ENCODE peak calls at places on chromosome 1, in five cellular contexts. T is A549, S is HepG2, B is H1, Q is K562. D is an unnamed sample.

GRCh38 chr1:228071839-228072657 is 10.5 kb upstream of the ARF1 start:
- DNase-seq in B (no peak), Q (no peak), S (no peak), T (no peak), D (no peak)

GRCh38 chr1:97647776-97648175 is 273.1 kb downstream of the DPYD start:
- DNase-seq in T (no peak), B (no peak), S (no peak), Q (no peak), D (no peak)

GRCh38 chr1:234851450-234852438 is 241.8 kb upstream of the IRF2BP2 start:
- DNase-seq in Q (peak), S (no peak), T (no peak), B (no peak), D (no peak)

GRCh38 chr1:93715529-93716126 is 34.0 kb upstream of the BCAR3 start:
- DNase-seq in S (no peak), Q (peak), B (no peak), T (no peak), D (no peak)

GRCh38 chr1:95614197-95614596 is 380.2 kb downstream of the RWDD3 start:
- DNase-seq in S (no peak), T (no peak), Q (no peak), B (no peak), D (no peak)

GRCh38 chr1:93000751-93001175 is 39.5 kb upstream of the DIPK1A start:
- DNase-seq in Q (no peak), T (no peak), S (no peak), B (no peak), D (no peak)

GRCh38 chr1:164836614-164837018 is 277.6 kb downstream of the PBX1 start:
- DNase-seq in Q (no peak), T (no peak), S (no peak), B (no peak), D (no peak)

GRCh38 chr1:233340031-233340555 is 12.6 kb downstream of the MAP3K21 start:
- DNase-seq in Q (no peak), S (no peak), T (no peak), B (no peak), D (no peak)

GRCh38 chr1:208835082-208835467 is 590.9 kb upstream of the PLXNA2 start:
- DNase-seq in S (no peak), T (no peak), Q (no peak), B (no peak), D (no peak)

GRCh38 chr1:169590932-169591331 is 4.7 kb upstream of the F5 start:
- DNase-seq in Q (no peak), T (no peak), B (no peak), S (no peak), D (no peak)

GRCh38 chr1:53825306-53825705 is 12.8 kb downstream of the NDC1 start:
- DNase-seq in Q (no peak), S (no peak), T (no peak), B (no peak), D (no peak)

GRCh38 chr1:40270152-40270834 is 12.3 kb downstream of the ZMPSTE24 start:
- DNase-seq in S (no peak), B (no peak), T (no peak), Q (no peak), D (no peak)

GRCh38 chr1:197998110-197998509 is 80.9 kb downstream of the LHX9 start:
- DNase-seq in Q (peak), B (peak), S (no peak), T (no peak), D (no peak)

GRCh38 chr1:162847839-162848453 is 13.0 kb downstream of the CCDC190 start:
- DNase-seq in S (peak), T (peak), Q (peak), B (peak), D (no peak)

GRCh38 chr1:22332795-22333499 is 118.7 kb upstream of the ZBTB40 start:
- DNase-seq in Q (peak), S (no peak), T (peak), B (no peak), D (peak)

GRCh38 chr1:184387871-184388670 is 1.2 kb downstream of the C1orf21 start:
- DNase-seq in S (no peak), Q (no peak), T (no peak), B (no peak), D (no peak)

GRCh38 chr1:246214708-246215504 is 292.2 kb downstream of the SMYD3 start:
- DNase-seq in Q (peak), S (no peak), T (no peak), B (no peak), D (peak)

GRCh38 chr1:42963378-42964005 is 4.8 kb upstream of the SLC2A1 start:
- DNase-seq in Q (peak), T (peak), B (no peak), S (peak), D (no peak)

GRCh38 chr1:170586321-170586855 is 54.4 kb downstream of the GORAB start:
- DNase-seq in B (no peak), S (no peak), Q (no peak), T (no peak), D (no peak)

GRCh38 chr1:224380003-224380402 is 23.3 kb downstream of the CNIH4 start:
- DNase-seq in B (no peak), S (no peak), T (no peak), Q (no peak), D (peak)

GRCh38 chr1:28302247-28302646 is 26.6 kb upstream of the MED18 start:
- DNase-seq in Q (no peak), T (no peak), S (no peak), B (no peak), D (no peak)

GRCh38 chr1:97781762-97782337 is 139.0 kb downstream of the DPYD start:
- DNase-seq in T (no peak), B (no peak), Q (no peak), S (no peak), D (no peak)

GRCh38 chr1:90707363-90707710 is 9.8 kb downstream of the BARHL2 start:
- DNase-seq in T (peak), Q (peak), B (peak), S (peak), D (no peak)

GRCh38 chr1:32464716-32465540 is at the start of gene ZBTB8B:
- DNase-seq in B (peak), T (peak), S (peak), Q (no peak), D (no peak)

DNA sequence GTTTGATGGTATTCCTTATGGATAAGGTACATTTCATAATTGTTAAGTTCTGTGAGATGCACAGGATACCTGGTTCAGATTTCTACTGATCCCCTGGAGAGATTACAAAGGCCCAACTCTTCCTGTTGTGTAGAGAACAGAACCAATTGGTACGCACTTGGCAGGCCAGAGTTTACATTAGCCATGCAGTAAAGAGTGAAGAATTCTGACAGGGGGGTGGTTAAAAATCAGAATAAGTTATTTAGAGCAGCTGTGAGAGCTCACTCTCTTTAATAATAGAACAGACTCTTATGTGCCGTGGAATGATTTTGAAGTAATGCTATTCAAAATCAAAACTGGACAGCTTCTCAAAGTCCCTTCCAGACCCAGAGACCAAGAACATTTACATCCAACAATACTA is 4.2 kb downstream of the USP24 start:
- DNase-seq in T (no peak), Q (no peak), S (no peak), B (no peak), D (no peak)
- TF ChIP-seq KDM1A in T (no peak), Q (no peak), S (no peak), B (no peak), D (no peak)

GRCh38 chr1:160954158-160955104 is at the start of gene ITLN2:
- DNase-seq in S (peak), Q (peak), B (peak), T (peak), D (peak)
- TF ChIP-seq KDM1A in S (no peak), Q (no peak), B (no peak), T (no peak), D (no peak)

GRCh38 chr1:7989762-7990428 is 28.4 kb downstream of the PARK7 start:
- DNase-seq in T (no peak), B (no peak), Q (no peak), S (no peak), D (no peak)
- TF ChIP-seq KDM1A in T (no peak), B (no peak), Q (no peak), S (no peak), D (no peak)

GRCh38 chr1:108646265-108646660 is 14.6 kb downstream of the HENMT1 start:
- DNase-seq in S (no peak), Q (no peak), T (no peak), B (no peak), D (no peak)

GRCh38 chr1:108646661-108647269 is 14.1 kb downstream of the HENMT1 start:
- DNase-seq in Q (peak), B (no peak), S (peak), T (no peak), D (no peak)

GRCh38 chr1:108645479-108646184 is 15.3 kb downstream of the HENMT1 start:
- DNase-seq in T (no peak), Q (peak), B (no peak), S (no peak), D (no peak)

GRCh38 chr1:108643492-108644333 is 17.2 kb downstream of the HENMT1 start:
- DNase-seq in B (no peak), Q (peak), T (peak), S (peak), D (peak)

GRCh38 chr1:108644984-108645383 is 15.9 kb downstream of the HENMT1 start:
- DNase-seq in Q (no peak), S (no peak), T (no peak), B (no peak), D (no peak)
- TF ChIP-seq KDM1A in Q (no peak), S (no peak), T (no peak), B (no peak), D (no peak)